ENCODE peak calls at places on chromosomes 4 and X, in eight cellular contexts. N is BJ; S is head of caudate nucleus; C is stimulated activated CD4-positive, alpha-beta T cell treated with anti-CD3 and anti-CD28 coated beads, Interleukin-1b, Interleukin-23, amount 100 ng/mL, for 1 hour; E is mammary epithelial cell; K is AML-193; V is psoas muscle; G is NCI-H526 treated with DMSO at 0.1 percent for 48 hours. Z is an unnamed sample.

GRCh38 chr4:77433102-77433733 is 172.4 kb upstream of the CXCL13 start:
- DNase-seq in N (no peak), S (no peak), C (no peak), E (peak; percentile 44), K (peak; percentile 53), V (no peak), G (peak; percentile 18), Z (no peak)

GRCh38 chr4:53132117-53132889 is 233.6 kb downstream of the SCFD2 start:
- DNase-seq in N (no peak), S (no peak), C (no peak), E (no peak), K (no peak), V (no peak), G (no peak), Z (no peak)

GRCh38 chr4:38696697-38697096 is 32.7 kb downstream of the KLF3 start:
- DNase-seq in N (no peak), S (no peak), C (no peak), E (no peak), K (no peak), V (no peak), G (no peak), Z (no peak)

GRCh38 chr4:170743633-170744032 is 653.9 kb upstream of the AADAT start:
- DNase-seq in N (no peak), S (no peak), C (no peak), E (no peak), K (no peak), V (no peak), G (no peak), Z (no peak)

GRCh38 chr4:152927737-152928136 is 8.4 kb upstream of the FHDC1 start:
- DNase-seq in N (no peak), S (no peak), C (no peak), E (no peak), K (no peak), V (no peak), G (no peak), Z (no peak)

GRCh38 chr4:158170691-158171455 is 2.0 kb downstream of the GASK1B start:
- DNase-seq in N (no peak), S (peak; percentile 35), C (no peak), E (peak; percentile 93), K (no peak), V (peak; percentile 80), G (peak; percentile 1), Z (no peak)

GRCh38 chr4:151781026-151781425 is 20.2 kb upstream of the GATB start:
- DNase-seq in N (no peak), S (no peak), C (no peak), E (no peak), K (no peak), V (no peak), G (no peak), Z (no peak)

GRCh38 chrX:133403984-133404383 is 11.3 kb downstream of the GPC4 start:
- DNase-seq in N (no peak), S (no peak), C (no peak), E (no peak), K (no peak), V (no peak), G (no peak), Z (no peak)

GRCh38 chrX:41334866-41335589 is 1.1 kb downstream of the DDX3X start:
- DNase-seq in N (no peak), S (peak; percentile 39), C (peak; percentile 21), E (peak; percentile 60), K (no peak), V (peak; percentile 85), G (no peak), Z (no peak)

GRCh38 chr4:35689866-35690265 is 554.4 kb downstream of the ARAP2 start:
- DNase-seq in N (no peak), S (no peak), C (no peak), E (no peak), K (no peak), V (no peak), G (no peak), Z (no peak)

GRCh38 chrX:120120223-120120622 is 4.5 kb upstream of the RHOXF1 start:
- DNase-seq in N (no peak), S (no peak), C (no peak), E (no peak), K (no peak), V (no peak), G (no peak), Z (no peak)

GRCh38 chr4:186647821-186648220 is 75.8 kb downstream of the FAT1 start:
- DNase-seq in N (no peak), S (no peak), C (no peak), E (no peak), K (no peak), V (no peak), G (no peak), Z (no peak)

GRCh38 chrX:128439159-128439558 is 387.0 kb upstream of the ACTRT1 start:
- DNase-seq in N (no peak), S (no peak), C (no peak), E (no peak), K (no peak), V (no peak), G (no peak), Z (no peak)

GRCh38 chr4:150389896-150390530 is 191.9 kb upstream of the MAB21L2 start:
- DNase-seq in N (no peak), S (no peak), C (no peak), E (no peak), K (no peak), V (no peak), G (no peak), Z (no peak)

GRCh38 chrX:68995780-68996551 is 167.1 kb downstream of the EFNB1 start:
- DNase-seq in N (no peak), S (no peak), C (no peak), E (peak; percentile 35), K (no peak), V (peak; percentile 65), G (no peak), Z (no peak)

GRCh38 chr4:76987153-76987562 is 37.6 kb downstream of the SEPTIN11 start:
- DNase-seq in N (peak; percentile 99), S (no peak), C (no peak), E (no peak), K (no peak), V (no peak), G (no peak), Z (no peak)

GRCh38 chr4:52914051-52914605 is 52.0 kb downstream of the RASL11B start:
- DNase-seq in N (no peak), S (no peak), C (no peak), E (no peak), K (no peak), V (no peak), G (no peak), Z (no peak)

GRCh38 chr4:100366213-100366612 is 151.6 kb downstream of the EMCN start:
- DNase-seq in N (no peak), S (no peak), C (no peak), E (peak; percentile 23), K (peak; percentile 18), V (no peak), G (no peak), Z (no peak)

GRCh38 chr4:174241162-174241561 is 42.3 kb downstream of the FBXO8 start:
- DNase-seq in N (no peak), S (no peak), C (no peak), E (no peak), K (no peak), V (no peak), G (no peak), Z (no peak)

GRCh38 chr4:26062221-26062620 is 148.2 kb downstream of the SMIM20 start:
- DNase-seq in N (peak; percentile 47), S (no peak), C (no peak), E (no peak), K (no peak), V (no peak), G (no peak), Z (no peak)

GRCh38 chr4:162853788-162854187 is 312.9 kb downstream of the NAF1 start:
- DNase-seq in N (no peak), S (no peak), C (no peak), E (no peak), K (no peak), V (no peak), G (no peak), Z (no peak)

GRCh38 chr4:77007358-77008230 is 58.0 kb downstream of the SEPTIN11 start:
- DNase-seq in N (no peak), S (peak; percentile 72), C (no peak), E (peak; percentile 64), K (peak; percentile 19), V (no peak), G (no peak), Z (no peak)

GRCh38 chr4:40918330-40918729 is 168.6 kb downstream of the NSUN7 start:
- DNase-seq in N (peak; percentile 60), S (no peak), C (no peak), E (no peak), K (peak; percentile 56), V (peak; percentile 89), G (no peak), Z (no peak)

GRCh38 chr4:161121451-161121850 is 1042.3 kb downstream of the FSTL5 start:
- DNase-seq in N (no peak), S (no peak), C (no peak), E (no peak), K (no peak), V (no peak), G (no peak), Z (no peak)

GRCh38 chr4:126468144-126468543 is 1153.4 kb downstream of the FAT4 start:
- DNase-seq in N (no peak), S (no peak), C (no peak), E (no peak), K (no peak), V (no peak), G (no peak), Z (no peak)

GRCh38 chr4:139642364-139642763 is 23.3 kb upstream of the MGST2 start:
- DNase-seq in N (no peak), S (no peak), C (no peak), E (peak; percentile 37), K (no peak), V (no peak), G (no peak), Z (no peak)

GRCh38 chr4:184094532-184095192 is 123.0 kb downstream of the ENPP6 start:
- DNase-seq in N (no peak), S (no peak), C (no peak), E (no peak), K (no peak), V (no peak), G (no peak), Z (no peak)

GRCh38 chr4:147054241-147054902 is 108.7 kb upstream of the TTC29 start:
- DNase-seq in N (no peak), S (no peak), C (no peak), E (no peak), K (no peak), V (no peak), G (no peak), Z (no peak)

GRCh38 chrX:130539721-130540321 is 138.0 kb downstream of the RBMX2 start:
- DNase-seq in N (no peak), S (peak; percentile 49), C (no peak), E (peak; percentile 23), K (peak; percentile 40), V (peak; percentile 42), G (peak; percentile 26), Z (no peak)

GRCh38 chrX:40005290-40006011 is 92.3 kb downstream of the BCOR start:
- DNase-seq in N (no peak), S (no peak), C (no peak), E (no peak), K (no peak), V (no peak), G (no peak), Z (no peak)

GRCh38 chr4:170128219-170128804 is 38.6 kb upstream of the AADAT start:
- DNase-seq in N (no peak), S (no peak), C (no peak), E (no peak), K (no peak), V (no peak), G (no peak), Z (no peak)

GRCh38 chr4:65865489-65865888 is 195.2 kb upstream of the EPHA5 start:
- DNase-seq in N (no peak), S (no peak), C (no peak), E (peak; percentile 20), K (peak; percentile 11), V (no peak), G (no peak), Z (no peak)

GRCh38 chr4:8916914-8917305 is 45.3 kb upstream of the HMX1 start:
- DNase-seq in N (no peak), S (no peak), C (no peak), E (no peak), K (no peak), V (no peak), G (no peak), Z (no peak)

Z was measured in cortex of kidney.